ENCODE peak calls at places on chromosomes 7 and 10, in five cellular contexts. E is WERI-Rb-1, P is retinal pigment epithelial cell, Y is fibroblast of the aortic adventitia, G is Panc1. S is an unnamed sample.

GRCh38 chr7:128005117-128005516 is 26.1 kb downstream of the LRRC4 start:
- DNase-seq in G (no peak), E (no peak), P (no peak), Y (no peak), S (no peak)

GRCh38 chr7:5383314-5384098 is 40.1 kb downstream of the TNRC18 start:
- DNase-seq in G (no peak), Y (no peak), E (no peak), P (no peak), S (no peak)

GRCh38 chr7:87875151-87876039 is 765 bp downstream of the SLC25A40 start:
- DNase-seq in E (no peak), G (no peak), P (no peak), Y (no peak), S (no peak)

GRCh38 chr7:124440081-124440480 is 325.5 kb downstream of the GPR37 start:
- DNase-seq in P (no peak), Y (no peak), G (no peak), E (no peak), S (no peak)

GRCh38 chr10:68075550-68076004 is 494 bp upstream of the HERC4 start:
- DNase-seq in G (no peak), P (no peak), E (no peak), Y (no peak), S (no peak)

GRCh38 chr7:116552616-116553015 is 27.8 kb downstream of the CAV1 start:
- DNase-seq in E (no peak), P (no peak), Y (no peak), G (no peak), S (peak; percentile 33)

GRCh38 chr7:3835102-3835501 is 534.0 kb downstream of the SDK1 start:
- DNase-seq in Y (no peak), E (no peak), P (no peak), G (no peak), S (no peak)

GRCh38 chr7:139212133-139212532 is 18.9 kb upstream of the UBN2 start:
- DNase-seq in E (no peak), P (no peak), G (no peak), Y (no peak), S (no peak)

GRCh38 chr7:73442903-73443542 is 9.4 kb downstream of the FZD9 start:
- DNase-seq in E (no peak), P (no peak), Y (no peak), G (no peak), S (no peak)

GRCh38 chr7:87712571-87712970 is 84.4 kb downstream of the RUNDC3B start:
- DNase-seq in G (no peak), Y (no peak), P (no peak), E (no peak), S (no peak)

GRCh38 chr7:47763063-47763974 is 181.4 kb upstream of the TNS3 start:
- DNase-seq in Y (peak; percentile 84), P (no peak), E (peak; percentile 14), G (peak; percentile 96), S (peak; percentile 85)

GRCh38 chr7:78213402-78213801 is 414.8 kb downstream of the PHTF2 start:
- DNase-seq in Y (no peak), E (no peak), G (no peak), P (no peak), S (no peak)

GRCh38 chr10:77712207-77712606 is 74.6 kb upstream of the KCNMA1 start:
- DNase-seq in P (no peak), Y (no peak), E (no peak), G (no peak), S (no peak)

GRCh38 chr7:15998617-15999016 is 312.1 kb upstream of the MEOX2 start:
- DNase-seq in E (no peak), G (no peak), Y (no peak), P (no peak), S (no peak)

GRCh38 chr7:4416436-4417092 is 265.5 kb upstream of the FOXK1 start:
- DNase-seq in G (no peak), E (no peak), Y (peak; percentile 1), P (no peak), S (no peak)

GRCh38 chr7:31028417-31028988 is 23.6 kb upstream of the ADCYAP1R1 start:
- DNase-seq in Y (no peak), E (no peak), G (no peak), P (no peak), S (no peak)

GRCh38 chr10:73866621-73867020 is 7.7 kb downstream of the CAMK2G start:
- DNase-seq in P (no peak), Y (no peak), E (peak; percentile 86), G (no peak), S (no peak)

GRCh38 chr10:49448924-49449323 is 53.0 kb upstream of the DRGX start:
- DNase-seq in E (no peak), G (no peak), P (no peak), Y (peak; percentile 5), S (peak; percentile 8)

GRCh38 chr7:30080818-30081217 is 52.6 kb downstream of the PLEKHA8 start:
- DNase-seq in E (no peak), P (no peak), G (no peak), Y (no peak), S (no peak)

GRCh38 chr10:30970760-30971460 is 60.8 kb downstream of the ZNF438 start:
- DNase-seq in Y (peak; percentile 62), P (no peak), E (no peak), G (no peak), S (no peak)

GRCh38 chr10:119677904-119678755 is 26.9 kb downstream of the BAG3 start:
- DNase-seq in E (no peak), P (no peak), G (no peak), Y (no peak), S (peak; percentile 40)

GRCh38 chr10:31515116-31515515 is 196.1 kb downstream of the ZEB1 start:
- DNase-seq in E (no peak), Y (no peak), P (no peak), G (no peak), S (no peak)

GRCh38 chr7:99642099-99642498 is 25.4 kb downstream of the ZSCAN25 start:
- DNase-seq in E (no peak), G (no peak), Y (no peak), P (no peak), S (peak; percentile 10)

GRCh38 chr10:101512741-101513140 is 75.3 kb downstream of the POLL start:
- DNase-seq in G (no peak), E (no peak), P (no peak), Y (peak; percentile 64), S (peak; percentile 23)

GRCh38 chr7:18425873-18426520 is 69.6 kb upstream of the HDAC9 start:
- DNase-seq in E (no peak), Y (no peak), P (no peak), G (no peak), S (no peak)

GRCh38 chr7:3244241-3244814 is 56.7 kb upstream of the SDK1 start:
- DNase-seq in G (peak; percentile 84), P (no peak), Y (peak; percentile 73), E (peak; percentile 59), S (no peak)

DNA sequence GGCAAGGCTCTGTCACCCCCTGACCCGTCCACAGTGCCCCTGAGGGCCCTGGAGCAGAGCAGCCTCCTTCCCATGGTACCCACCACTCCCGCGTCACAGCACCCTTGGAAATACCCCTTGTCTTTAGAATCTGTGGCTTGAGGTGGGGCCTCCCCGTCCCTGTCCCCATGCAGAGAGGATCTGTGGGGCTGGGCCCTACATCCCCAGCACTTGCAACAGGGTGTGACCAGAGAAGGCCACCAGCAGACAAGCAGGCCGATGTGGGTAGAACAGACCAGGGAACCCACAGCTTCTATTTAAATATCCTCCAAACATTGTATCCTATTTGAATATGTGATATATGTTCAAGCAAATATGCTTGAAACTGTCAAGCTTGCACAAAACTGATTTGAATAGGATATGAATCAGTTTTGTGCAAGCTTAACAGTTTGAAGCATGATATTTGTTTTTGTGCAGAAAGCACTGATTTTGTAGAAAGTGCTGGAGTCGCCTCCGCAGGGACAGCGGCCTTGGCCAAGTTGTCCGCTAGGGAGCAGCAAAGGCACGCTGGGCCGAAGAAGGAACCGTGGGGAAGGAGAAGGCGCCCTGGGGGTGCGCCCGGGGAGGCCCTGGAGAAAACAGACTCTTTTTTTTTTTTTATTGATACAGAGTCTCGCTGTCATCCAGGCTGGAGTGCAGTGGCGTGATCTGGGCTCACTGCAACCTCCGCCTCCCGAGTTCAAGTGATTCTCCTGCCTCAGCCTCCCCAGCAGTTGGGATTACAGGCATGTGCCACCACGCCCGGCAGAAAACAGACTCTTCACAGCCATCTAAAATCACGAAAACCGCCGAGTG is 2.2 kb downstream of the CFAP46 start:
- DNase-seq in G (peak; percentile 27), P (no peak), Y (peak; percentile 54), E (peak; percentile 70), S (no peak)
- TF ChIP-seq CTCF in G (peak; percentile 100), P (peak; percentile 89), Y (peak; percentile 92), E (peak; percentile 81), S (peak; percentile 72)

GRCh38 chr7:150756858-150757257 is 19.6 kb downstream of the GIMAP5 start:
- DNase-seq in P (no peak), Y (no peak), E (no peak), G (no peak), S (no peak)
- TF ChIP-seq CTCF in P (peak; percentile 28), Y (no peak), E (no peak), G (peak; percentile 43), S (peak; percentile 21)

DNA sequence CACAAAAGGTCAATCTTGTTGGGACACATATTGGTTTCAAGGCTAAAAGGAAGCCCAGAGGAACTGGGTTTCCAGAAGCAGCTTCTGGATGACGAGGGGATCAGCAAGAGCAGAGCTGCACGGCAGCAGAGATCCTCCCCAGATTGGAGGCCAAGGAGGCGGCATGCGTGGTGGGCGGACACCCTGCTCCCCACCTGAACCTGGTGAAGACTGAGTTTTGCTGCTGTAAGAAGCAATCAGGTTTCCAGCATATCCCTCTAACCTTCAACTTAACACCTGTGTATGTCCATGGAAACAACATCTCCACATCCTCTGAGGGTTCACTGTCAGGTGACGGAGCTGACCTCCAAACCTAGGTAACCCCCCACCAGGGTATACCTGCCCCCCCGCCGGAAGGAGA is 35.1 kb downstream of the SLIT1 start:
- DNase-seq in E (no peak), P (no peak), G (no peak), Y (no peak), S (no peak)
- TF ChIP-seq CTCF in E (no peak), P (no peak), G (no peak), Y (no peak), S (no peak)

GRCh38 chr7:7761340-7761973 is 43.0 kb upstream of the RPA3 start:
- DNase-seq in Y (peak; percentile 80), G (peak; percentile 58), E (no peak), P (peak; percentile 25), S (peak; percentile 68)
- TF ChIP-seq CTCF in Y (peak; percentile 28), G (peak; percentile 59), E (no peak), P (peak; percentile 15), S (peak; percentile 75)

GRCh38 chr10:8444630-8445029 is 390.1 kb downstream of the GATA3 start:
- DNase-seq in Y (peak; percentile 7), P (no peak), G (no peak), E (no peak), S (no peak)
- TF ChIP-seq CTCF in Y (no peak), P (peak; percentile 28), G (no peak), E (no peak), S (no peak)

DNA sequence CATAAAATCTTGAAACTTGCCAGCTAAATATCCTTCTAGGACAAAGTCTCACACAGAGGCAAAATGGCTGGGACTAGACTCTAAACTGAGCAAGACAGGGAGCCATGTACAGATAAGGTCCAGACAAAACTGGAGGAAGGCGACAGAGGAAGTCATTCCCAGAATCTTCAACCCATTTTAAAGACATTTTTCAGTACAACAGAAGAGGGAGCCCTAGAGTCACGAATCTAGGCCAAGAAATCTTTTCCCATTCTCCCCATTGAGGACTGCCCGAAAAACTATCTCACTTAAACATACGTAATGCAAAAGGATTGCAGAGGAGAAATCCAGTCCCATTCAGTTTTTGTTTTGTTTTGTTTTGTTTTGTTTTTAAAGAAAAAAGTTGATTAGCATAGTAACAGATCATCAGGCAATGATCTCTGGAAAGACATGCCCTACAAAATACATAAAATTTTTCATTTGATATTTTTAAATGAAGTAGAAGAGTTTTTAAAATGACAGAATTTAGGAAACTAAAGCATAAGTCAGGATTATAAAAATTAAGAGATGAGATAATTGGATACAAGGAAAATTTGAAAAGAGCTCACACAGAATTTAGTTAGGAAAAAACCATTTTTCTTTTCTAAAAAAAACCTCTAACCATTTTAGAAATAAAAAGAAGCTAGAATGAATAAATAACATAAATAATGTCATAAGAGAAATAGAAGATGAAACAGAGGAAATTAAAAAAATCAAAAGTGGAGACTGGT is 16.9 kb upstream of the PRF1 start:
- DNase-seq in G (peak; percentile 10), Y (peak; percentile 64), E (no peak), P (no peak), S (peak; percentile 40)
- TF ChIP-seq CTCF in G (peak; percentile 50), Y (peak; percentile 36), E (peak; percentile 51), P (peak; percentile 26), S (peak; percentile 76)

S was measured in HFFc6.